ENCODE peak calls at places on chromosomes 3 and 15, in eight cellular contexts. L is Panc1, O is upper lobe of left lung, U is HepG2, I is GM12878, M is HCT116, A is GM23338, R is K562. K is an unnamed sample.

GRCh38 chr3:179016979-179017670 is 54.5 kb downstream of the ZMAT3 start:
- ATAC-seq in L (no peak), O (no peak), U (no peak), I (peak; percentile 78), M (no peak), A (no peak), R (no peak), K (no peak)

GRCh38 chr3:140236836-140237476 is 302.0 kb downstream of the CLSTN2 start:
- ATAC-seq in L (no peak), O (no peak), U (no peak), I (no peak), M (no peak), A (no peak), R (peak; percentile 59), K (peak; percentile 41)

GRCh38 chr3:149216195-149216869 is 5.3 kb downstream of the CP start:
- ATAC-seq in L (peak; percentile 79), O (no peak), U (peak; percentile 34), I (no peak), M (no peak), A (no peak), R (no peak), K (no peak)

GRCh38 chr3:112560330-112560729 is 1.4 kb downstream of the ATG3 start:
- ATAC-seq in L (no peak), O (no peak), U (no peak), I (no peak), M (no peak), A (no peak), R (no peak), K (no peak)

GRCh38 chr3:173639098-173639497 is 241.6 kb downstream of the NLGN1 start:
- ATAC-seq in L (no peak), O (no peak), U (no peak), I (no peak), M (no peak), A (no peak), R (no peak), K (no peak)

GRCh38 chr3:177966493-177966892 is 569.7 kb upstream of the KCNMB2 start:
- ATAC-seq in L (no peak), O (no peak), U (no peak), I (no peak), M (no peak), A (no peak), R (no peak), K (no peak)

GRCh38 chr15:99955532-99955931 is 222.3 kb upstream of the LYSMD4 start:
- ATAC-seq in L (no peak), O (no peak), U (no peak), I (no peak), M (no peak), A (no peak), R (no peak), K (no peak)

GRCh38 chr3:1773679-1774078 is 325.0 kb upstream of the CNTN4 start:
- ATAC-seq in L (no peak), O (no peak), U (no peak), I (no peak), M (no peak), A (no peak), R (no peak), K (no peak)

GRCh38 chr3:5051772-5052171 is 70.3 kb upstream of the ARL8B start:
- ATAC-seq in L (no peak), O (no peak), U (no peak), I (peak; percentile 86), M (no peak), A (no peak), R (no peak), K (no peak)

GRCh38 chr3:177932346-177932745 is 603.9 kb upstream of the KCNMB2 start:
- ATAC-seq in L (no peak), O (no peak), U (no peak), I (no peak), M (no peak), A (no peak), R (no peak), K (no peak)

GRCh38 chr3:119507404-119507803 is 9.1 kb downstream of the TIMMDC1 start:
- ATAC-seq in L (no peak), O (no peak), U (no peak), I (peak; percentile 55), M (no peak), A (no peak), R (peak; percentile 61), K (no peak)

GRCh38 chr15:76730262-76730661 is 174.9 kb downstream of the SCAPER start:
- ATAC-seq in L (no peak), O (no peak), U (no peak), I (no peak), M (no peak), A (no peak), R (no peak), K (no peak)

GRCh38 chr15:60682115-60682514 is 203.2 kb upstream of the ICE2 start:
- ATAC-seq in L (no peak), O (no peak), U (no peak), I (peak; percentile 87), M (no peak), A (no peak), R (no peak), K (peak; percentile 62)

GRCh38 chr15:70859322-70859908 is 5.5 kb upstream of the LARP6 start:
- ATAC-seq in L (no peak), O (no peak), U (peak; percentile 62), I (no peak), M (no peak), A (no peak), R (no peak), K (no peak)

GRCh38 chr15:99169769-99170311 is 65.0 kb downstream of the SYNM start:
- ATAC-seq in L (no peak), O (no peak), U (no peak), I (no peak), M (no peak), A (no peak), R (no peak), K (peak; percentile 87)

GRCh38 chr15:62856466-62857246 is 185.9 kb upstream of the TPM1 start:
- ATAC-seq in L (no peak), O (peak; percentile 55), U (no peak), I (no peak), M (no peak), A (peak; percentile 17), R (no peak), K (no peak)

GRCh38 chr15:70853270-70853854 is 595 bp downstream of the LARP6 start:
- ATAC-seq in L (peak; percentile 50), O (no peak), U (peak; percentile 51), I (peak; percentile 24), M (peak; percentile 32), A (peak; percentile 81), R (no peak), K (peak; percentile 26)

GRCh38 chr3:195129072-195129643 is 141.8 kb downstream of the XXYLT1 start:
- ATAC-seq in L (no peak), O (no peak), U (no peak), I (peak; percentile 18), M (no peak), A (no peak), R (no peak), K (no peak)

GRCh38 chr3:195133462-195133861 is 137.5 kb downstream of the XXYLT1 start:
- ATAC-seq in L (no peak), O (no peak), U (no peak), I (no peak), M (no peak), A (no peak), R (peak; percentile 25), K (peak; percentile 84)

GRCh38 chr3:195131149-195131548 is 139.8 kb downstream of the XXYLT1 start:
- ATAC-seq in L (no peak), O (no peak), U (no peak), I (no peak), M (no peak), A (no peak), R (no peak), K (no peak)

GRCh38 chr3:195128255-195129071 is 142.5 kb downstream of the XXYLT1 start:
- ATAC-seq in L (no peak), O (no peak), U (no peak), I (peak; percentile 23), M (no peak), A (no peak), R (no peak), K (no peak)

GRCh38 chr3:195129644-195130492 is 141.1 kb downstream of the XXYLT1 start:
- ATAC-seq in L (no peak), O (no peak), U (no peak), I (peak; percentile 95), M (no peak), A (no peak), R (peak; percentile 24), K (no peak)
- TF ChIP-seq POLR2AphosphoS5 in L (no peak), O (no peak), U (no peak), I (peak; percentile 77), M (no peak), A (no peak), R (no peak), K (no peak)

GRCh38 chr3:66444146-66444644 is 56.6 kb downstream of the LRIG1 start:
- ATAC-seq in L (no peak), O (no peak), U (no peak), I (no peak), M (no peak), A (peak; percentile 4), R (no peak), K (no peak)
- TF ChIP-seq POLR2AphosphoS5 in L (no peak), O (no peak), U (no peak), I (no peak), M (no peak), A (no peak), R (no peak), K (no peak)

GRCh38 chr3:65318231-65318630 is 630.4 kb upstream of the ADAMTS9 start:
- ATAC-seq in L (no peak), O (no peak), U (no peak), I (no peak), M (no peak), A (no peak), R (no peak), K (no peak)

DNA sequence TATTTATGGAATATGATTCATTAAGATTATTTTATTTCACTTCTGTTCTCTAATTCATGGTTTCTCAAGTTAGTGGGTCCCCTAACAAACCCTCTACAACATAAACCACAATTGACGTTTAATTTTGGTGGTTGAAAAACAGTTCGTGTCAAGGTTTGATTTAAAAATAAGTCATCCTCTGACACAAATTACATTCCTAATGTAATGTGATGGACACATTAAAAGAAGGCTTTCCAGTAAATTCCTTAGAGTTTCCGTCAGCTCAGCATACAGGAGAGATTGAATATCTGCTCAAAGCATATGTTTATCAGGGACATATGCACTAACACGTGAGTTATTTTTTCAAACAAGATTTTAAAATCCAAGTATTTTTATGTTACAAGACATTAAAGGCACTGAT is 626.5 kb upstream of the ADAMTS9 start:
- ATAC-seq in L (no peak), O (no peak), U (no peak), I (no peak), M (no peak), A (no peak), R (no peak), K (no peak)
- TF ChIP-seq POLR2AphosphoS5 in L (no peak), O (no peak), U (no peak), I (no peak), M (no peak), A (no peak), R (no peak), K (no peak)

DNA sequence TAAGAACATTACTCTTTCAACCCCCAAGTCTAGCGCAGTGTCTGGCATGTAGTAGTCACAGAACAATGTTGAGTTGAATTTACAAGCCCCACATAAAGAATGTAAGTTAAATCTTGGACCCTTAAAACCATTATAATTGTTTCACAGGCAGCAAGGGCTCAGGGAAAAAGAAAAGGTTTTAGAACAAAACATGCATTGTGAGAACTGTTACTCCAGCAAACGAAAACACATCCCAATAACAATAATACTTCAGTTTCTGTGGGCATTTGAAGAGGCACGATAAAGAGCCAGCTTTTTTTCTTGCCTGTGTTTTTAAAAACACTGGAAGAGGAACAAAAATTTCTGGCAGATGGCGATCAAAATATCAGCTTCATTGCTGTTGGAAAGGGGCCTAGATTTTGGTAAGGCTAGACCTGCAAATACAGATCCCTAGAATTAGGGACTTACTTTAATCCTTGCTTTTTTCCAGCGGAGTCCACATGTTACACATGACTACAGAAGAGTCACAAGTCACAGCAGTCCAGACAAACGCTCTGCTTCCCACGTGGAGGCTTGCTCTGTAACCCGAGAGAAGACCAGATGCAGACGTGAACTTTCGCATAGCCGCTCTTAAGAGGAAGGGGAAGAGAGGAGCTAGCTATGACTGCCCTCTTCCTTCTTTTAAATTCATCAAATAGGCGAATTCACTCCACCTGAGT is 78.0 kb upstream of the IGSF10 start:
- ATAC-seq in L (no peak), O (peak; percentile 26), U (no peak), I (no peak), M (no peak), A (peak; percentile 67), R (peak; percentile 73), K (peak; percentile 43)
- TF ChIP-seq POLR2AphosphoS5 in L (no peak), O (peak; percentile 11), U (no peak), I (no peak), M (no peak), A (no peak), R (no peak), K (no peak)

K was measured in gastroesophageal sphincter.